ENCODE peak calls at places on chromosomes 4 and X, in eight cellular contexts. J is adrenal gland, Z is thyroid gland, M is esophagus squamous epithelium, D is Peyer's patch, W is GM12878, T is stomach, G is right lobe of liver. Q is an unnamed sample.

GRCh38 chrX:44432641-44433040 is 89.2 kb upstream of the EFHC2 start:
- DNase-seq in T (no peak), M (no peak), G (no peak), D (no peak), W (no peak), Z (no peak), J (no peak), Q (no peak)

GRCh38 chrX:132737743-132738142 is 220.7 kb downstream of the HS6ST2 start:
- DNase-seq in T (no peak), W (no peak), M (no peak), J (peak), Z (peak), D (no peak), G (no peak), Q (no peak)

GRCh38 chr4:100695039-100695654 is 177.3 kb upstream of the EMCN start:
- DNase-seq in Z (no peak), T (no peak), J (no peak), G (no peak), W (no peak), M (no peak), D (no peak), Q (no peak)

GRCh38 chrX:79130857-79131256 is 13.6 kb upstream of the GPR174 start:
- DNase-seq in W (no peak), Z (no peak), J (no peak), M (no peak), G (no peak), T (no peak), D (no peak), Q (no peak)

GRCh38 chr4:17702666-17703065 is 78.8 kb downstream of the FAM184B start:
- DNase-seq in G (no peak), W (no peak), D (no peak), J (no peak), M (no peak), Z (no peak), T (no peak), Q (no peak)

GRCh38 chrX:119655125-119655524 is 37.8 kb downstream of the SEPTIN6 start:
- DNase-seq in W (no peak), M (no peak), D (no peak), Z (no peak), T (no peak), J (peak), G (no peak), Q (peak)

GRCh38 chr4:176883681-176884418 is 91.1 kb upstream of the VEGFC start:
- DNase-seq in Z (no peak), D (no peak), G (no peak), M (no peak), W (no peak), J (no peak), T (no peak), Q (peak)

GRCh38 chrX:77528034-77528433 is 80.8 kb downstream of the FGF16 start:
- DNase-seq in J (no peak), W (no peak), D (no peak), M (no peak), G (no peak), Z (no peak), T (no peak), Q (no peak)

GRCh38 chr4:84809946-84810345 is 156.5 kb downstream of the WDFY3 start:
- DNase-seq in T (no peak), G (no peak), W (no peak), J (no peak), Z (no peak), D (no peak), M (no peak), Q (no peak)

GRCh38 chr4:87153078-87153477 is 67.3 kb downstream of the KLHL8 start:
- DNase-seq in D (no peak), J (no peak), Z (no peak), W (no peak), G (no peak), T (no peak), M (no peak), Q (no peak)

GRCh38 chr4:183772361-183772760 is 113.3 kb downstream of the TRAPPC11 start:
- DNase-seq in M (no peak), T (no peak), D (no peak), J (no peak), G (no peak), Z (no peak), W (no peak), Q (no peak)

GRCh38 chr4:166482755-166483154 is 609.7 kb downstream of the TLL1 start:
- DNase-seq in Z (no peak), M (no peak), T (no peak), G (no peak), W (no peak), J (no peak), D (no peak), Q (no peak)

GRCh38 chrX:2451456-2452316 is 49.1 kb downstream of the DHRSX start:
- DNase-seq in G (no peak), W (no peak), M (no peak), D (no peak), Z (no peak), J (no peak), T (no peak), Q (no peak)

GRCh38 chrX:42803320-42803719 is 25.4 kb upstream of the PPP1R2C start:
- DNase-seq in G (no peak), J (no peak), D (no peak), T (no peak), M (no peak), W (no peak), Z (no peak), Q (no peak)

GRCh38 chrX:39167791-39168190 is 366.5 kb downstream of the MID1IP1 start:
- DNase-seq in J (no peak), D (no peak), Z (no peak), T (no peak), M (no peak), G (no peak), W (no peak), Q (no peak)

GRCh38 chr4:22471999-22472434 is 43.8 kb downstream of the ADGRA3 start:
- DNase-seq in T (no peak), W (no peak), D (no peak), Z (no peak), J (no peak), M (no peak), G (no peak), Q (no peak)

GRCh38 chr4:158016511-158016910 is 156.3 kb downstream of the GASK1B start:
- DNase-seq in J (no peak), W (no peak), Z (no peak), T (no peak), D (no peak), M (no peak), G (no peak), Q (no peak)

GRCh38 chrX:133726211-133726630 is 259.2 kb downstream of the GPC3 start:
- DNase-seq in Z (no peak), W (no peak), D (no peak), T (no peak), M (no peak), G (no peak), J (no peak), Q (no peak)

GRCh38 chr4:21512351-21512750 is 436.2 kb downstream of the KCNIP4 start:
- DNase-seq in Z (no peak), T (no peak), W (no peak), G (no peak), D (no peak), J (no peak), M (no peak), Q (no peak)

GRCh38 chrX:80663331-80663730 is 146.3 kb downstream of the BRWD3 start:
- DNase-seq in T (no peak), Z (no peak), M (no peak), D (no peak), W (no peak), J (no peak), G (no peak), Q (no peak)

GRCh38 chr4:81030061-81030616 is 369 bp upstream of the BMP3 start:
- DNase-seq in W (no peak), D (no peak), G (no peak), Z (no peak), M (no peak), J (no peak), T (no peak), Q (no peak)

GRCh38 chrX:18290200-18290599 is 64.3 kb downstream of the SCML2 start:
- DNase-seq in G (no peak), D (no peak), T (no peak), W (no peak), J (no peak), M (no peak), Z (no peak), Q (no peak)

GRCh38 chr4:151105454-151106032 is 6.1 kb downstream of the RPS3A start:
- DNase-seq in J (no peak), M (no peak), Z (no peak), W (no peak), D (no peak), T (no peak), G (no peak), Q (no peak)

GRCh38 chrX:54134269-54134668 is 48.8 kb downstream of the FAM120C start:
- DNase-seq in J (no peak), M (no peak), W (no peak), Z (no peak), G (no peak), D (no peak), T (no peak), Q (no peak)

GRCh38 chrX:47380268-47380667 is 9.9 kb downstream of the ZNF157 start:
- DNase-seq in G (no peak), M (no peak), T (peak), J (no peak), W (peak), D (peak), Z (no peak), Q (no peak)

GRCh38 chrX:100413231-100413630 is 3.2 kb upstream of the PCDH19 start:
- DNase-seq in D (no peak), J (peak), Z (peak), G (peak), T (peak), W (peak), M (no peak), Q (peak)

GRCh38 chrX:134459683-134460004 is 321 bp upstream of the HPRT1 start:
- DNase-seq in J (no peak), W (no peak), G (no peak), D (no peak), M (no peak), Z (no peak), T (no peak), Q (no peak)

GRCh38 chr4:53649357-53649756 is 58.1 kb upstream of the LNX1 start:
- DNase-seq in D (no peak), W (no peak), J (no peak), G (no peak), T (no peak), M (no peak), Z (no peak), Q (no peak)

GRCh38 chrX:10119399-10119990 is 37.3 kb upstream of the CLCN4 start:
- DNase-seq in T (peak), D (peak), Z (peak), W (peak), J (peak), M (peak), G (no peak), Q (peak)

GRCh38 chrX:14496674-14497073 is 32.7 kb upstream of the GLRA2 start:
- DNase-seq in T (no peak), G (no peak), W (no peak), M (no peak), Z (no peak), J (no peak), D (no peak), Q (no peak)

GRCh38 chr4:89712141-89712540 is 124.8 kb downstream of the SNCA start:
- DNase-seq in J (no peak), T (no peak), M (no peak), W (no peak), Z (no peak), D (no peak), G (no peak), Q (no peak)

GRCh38 chr4:86895692-86896488 is 3.7 kb upstream of the C4orf36 start:
- DNase-seq in T (no peak), Z (no peak), G (no peak), M (no peak), W (no peak), J (peak), D (no peak), Q (no peak)

GRCh38 chr4:108322497-108322896 is 153.8 kb upstream of the LEF1 start:
- DNase-seq in D (no peak), Z (no peak), J (no peak), M (no peak), W (no peak), G (no peak), T (no peak), Q (no peak)

GRCh38 chr4:57148831-57149230 is 38.6 kb upstream of the IGFBP7 start:
- DNase-seq in G (no peak), M (no peak), D (no peak), W (no peak), J (no peak), T (no peak), Z (no peak), Q (no peak)

GRCh38 chrX:31423575-31424284 is 351.9 kb upstream of the FTHL17 start:
- DNase-seq in D (no peak), G (no peak), W (no peak), J (peak), M (no peak), T (peak), Z (no peak), Q (no peak)

GRCh38 chrX:134821901-134822300 is 163.6 kb upstream of the PLAC1 start:
- DNase-seq in W (no peak), Z (no peak), T (no peak), G (no peak), M (no peak), D (no peak), J (no peak), Q (no peak)

GRCh38 chr4:93501946-93502345 is 326.6 kb upstream of the ATOH1 start:
- DNase-seq in J (no peak), Z (no peak), M (no peak), G (no peak), T (no peak), W (no peak), D (no peak), Q (no peak)

GRCh38 chr4:175048111-175048784 is 130.1 kb downstream of the ADAM29 start:
- DNase-seq in D (no peak), T (no peak), Z (no peak), W (no peak), M (no peak), G (no peak), J (no peak), Q (no peak)

GRCh38 chr4:2288051-2288541 is 26.2 kb upstream of the MXD4 start:
- DNase-seq in T (no peak), W (no peak), G (no peak), M (no peak), D (peak), Z (no peak), J (no peak), Q (peak)

GRCh38 chrX:153934473-153935325 is at the start of gene NAA10:
- DNase-seq in T (peak), G (peak), D (peak), W (no peak), M (no peak), J (peak), Z (peak), Q (peak)

DNA sequence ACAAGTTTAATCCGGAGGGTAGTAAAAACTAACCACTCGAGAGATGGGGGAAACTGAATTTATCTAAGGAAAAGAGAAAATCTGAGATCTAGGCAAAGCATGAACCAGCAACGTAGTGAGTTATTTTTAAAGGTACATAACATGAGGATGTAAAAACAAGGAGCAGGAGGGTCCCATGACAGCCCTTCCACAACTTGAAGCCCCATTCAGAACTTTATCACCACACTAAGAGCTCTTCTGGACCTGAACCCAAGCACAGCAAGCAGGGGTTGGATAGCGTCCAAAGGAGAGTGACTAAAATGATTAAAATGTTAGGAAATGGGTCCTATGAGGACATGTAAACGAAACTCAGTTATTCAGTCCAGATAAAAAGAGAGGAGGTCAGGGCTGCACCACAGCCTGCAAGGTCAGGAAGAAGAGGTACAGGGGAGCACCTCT is 16.2 kb downstream of the SH3RF1 start:
- DNase-seq in D (no peak), J (peak), W (no peak), T (no peak), Z (peak), G (peak), M (no peak), Q (peak)
- H3K4me3 ChIP-seq in D (no peak), J (no peak), W (no peak), T (no peak), Z (no peak), G (no peak), M (no peak), Q (no peak)

DNA sequence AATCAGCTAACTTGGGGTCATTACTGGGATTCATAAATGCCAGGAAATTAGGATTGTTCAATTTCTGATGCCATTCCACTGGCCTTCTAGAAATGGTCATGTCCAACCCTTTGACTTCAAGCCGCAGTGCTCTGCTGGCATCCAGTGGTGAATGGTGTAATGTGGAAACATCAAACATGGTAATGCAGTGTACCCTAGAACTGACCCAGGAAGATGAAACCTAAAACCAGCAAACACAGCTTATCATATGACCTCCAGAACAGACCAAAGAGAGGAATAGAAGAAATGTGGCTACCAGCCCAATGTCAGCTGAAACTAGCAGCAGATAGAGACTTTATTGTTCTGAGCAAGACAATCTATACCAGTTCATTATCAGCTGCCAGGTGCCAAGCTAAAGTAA is 13.8 kb downstream of the CXCL13 start:
- DNase-seq in W (no peak), G (peak), D (no peak), Z (no peak), M (no peak), J (no peak), T (peak), Q (no peak)
- TF ChIP-seq POLR2A in W (no peak), G (no peak), D (no peak), Z (no peak), M (no peak), J (no peak), T (no peak), Q (no peak)

GRCh38 chrX:11427082-11428033 is 134.1 kb downstream of the AMELX start:
- DNase-seq in G (peak), T (peak), M (no peak), Z (peak), J (peak), W (no peak), D (peak), Q (peak)
- H3K4me3 ChIP-seq in G (peak), T (peak), M (peak), Z (no peak), J (no peak), W (no peak), D (peak), Q (peak)

GRCh38 chr4:124710253-124710849 is 2.2 kb downstream of the ANKRD50 start:
- DNase-seq in D (no peak), T (no peak), M (no peak), Z (no peak), G (no peak), J (no peak), W (no peak), Q (no peak)

GRCh38 chr4:124713213-124713592 is 671 bp upstream of the ANKRD50 start:
- DNase-seq in M (no peak), W (no peak), J (peak), D (peak), T (peak), Z (peak), G (peak), Q (peak)

GRCh38 chr4:124710911-124711310 is 1.6 kb downstream of the ANKRD50 start:
- DNase-seq in J (peak), T (peak), Z (peak), D (no peak), M (no peak), G (no peak), W (no peak), Q (no peak)

GRCh38 chr4:124712417-124713212 is at the start of gene ANKRD50:
- DNase-seq in D (peak), G (peak), J (peak), W (no peak), Z (peak), T (peak), M (peak), Q (peak)

GRCh38 chr4:124711469-124712416 is 789 bp downstream of the ANKRD50 start:
- DNase-seq in J (peak), D (peak), T (peak), W (no peak), Z (peak), M (peak), G (peak), Q (peak)
- TF ChIP-seq POLR2A in J (no peak), D (no peak), T (no peak), W (no peak), Z (peak), M (no peak), G (peak), Q (no peak)

Q was measured in heart left ventricle.